ENCODE peak calls at places on chromosomes 11 and 22, in four cellular contexts. Q is IMR-90, E is H1, L is H9. I is an unnamed sample.

GRCh38 chr22:25282346-25282670 is 62.9 kb downstream of the CRYBB2 start:
- DNase-seq in L (no peak), Q (no peak), E (no peak), I (peak; percentile 30)

GRCh38 chr11:123799438-123799837 is 6.7 kb downstream of the OR6M1 start:
- DNase-seq in L (no peak), E (no peak), Q (no peak), I (no peak)

GRCh38 chr11:14973621-14974020 is 1.5 kb upstream of the CALCA start:
- DNase-seq in L (peak; percentile 44), E (peak; percentile 63), Q (peak; percentile 4), I (peak; percentile 51)

GRCh38 chr11:88329563-88330250 is 7.8 kb downstream of the CTSC start:
- DNase-seq in L (no peak), E (no peak), Q (no peak), I (no peak)

GRCh38 chr11:15757299-15757698 is 599.0 kb downstream of the SOX6 start:
- DNase-seq in E (no peak), L (no peak), Q (no peak), I (peak; percentile 17)

GRCh38 chr22:50739279-50739691 is 1.3 kb downstream of the ACR start:
- DNase-seq in Q (no peak), L (peak; percentile 17), E (no peak), I (no peak)

GRCh38 chr11:31822604-31823371 is 11.7 kb upstream of the PAX6 start:
- DNase-seq in L (peak; percentile 50), E (peak; percentile 63), Q (no peak), I (peak; percentile 44)

GRCh38 chr11:27904358-27905055 is 203.4 kb downstream of the KIF18A start:
- DNase-seq in Q (peak; percentile 76), L (no peak), E (no peak), I (no peak)

GRCh38 chr22:20509344-20510047 is 2.1 kb downstream of the MED15 start:
- DNase-seq in L (no peak), E (no peak), Q (peak; percentile 94), I (peak; percentile 80)

GRCh38 chr22:39239561-39240423 is 5.0 kb downstream of the PDGFB start:
- DNase-seq in E (no peak), Q (no peak), L (no peak), I (no peak)

GRCh38 chr11:88175004-88175706 is at the start of gene RAB38:
- DNase-seq in E (peak; percentile 81), L (peak; percentile 91), Q (peak; percentile 21), I (peak; percentile 74)

GRCh38 chr22:35518781-35519180 is 21.9 kb upstream of the RASD2 start:
- DNase-seq in L (no peak), Q (no peak), E (no peak), I (no peak)

GRCh38 chr11:100832851-100833250 is 145.8 kb downstream of the ARHGAP42 start:
- DNase-seq in L (no peak), Q (no peak), E (no peak), I (no peak)

GRCh38 chr22:29456211-29456671 is 17.9 kb downstream of the RFPL1 start:
- DNase-seq in L (no peak), E (no peak), Q (peak; percentile 39), I (peak; percentile 50)

GRCh38 chr22:29470159-29470855 is 9.7 kb upstream of the NEFH start:
- DNase-seq in Q (peak; percentile 24), L (peak; percentile 92), E (peak; percentile 99), I (peak; percentile 92)

GRCh38 chr11:5380740-5381342 is 2.8 kb upstream of the OR51M1 start:
- DNase-seq in E (peak; percentile 70), L (peak; percentile 76), Q (peak; percentile 77), I (peak; percentile 86)

GRCh38 chr22:17230239-17230638 is 11.0 kb upstream of the ADA2 start:
- DNase-seq in E (no peak), Q (no peak), L (no peak), I (no peak)

GRCh38 chr11:111974451-111974850 is 37.3 kb downstream of the DIXDC1 start:
- DNase-seq in L (no peak), E (no peak), Q (no peak), I (no peak)

GRCh38 chr22:42856179-42856864 is 751 bp downstream of the ARFGAP3 start:
- DNase-seq in E (peak; percentile 72), L (no peak), Q (peak; percentile 22), I (peak; percentile 41)

GRCh38 chr22:22076937-22077703 is 94.5 kb upstream of the TOP3B start:
- DNase-seq in E (no peak), L (no peak), Q (peak; percentile 26), I (no peak)

GRCh38 chr22:29243874-29244446 is 23.8 kb downstream of the RHBDD3 start:
- DNase-seq in E (no peak), L (no peak), Q (no peak), I (no peak)

GRCh38 chr22:17396531-17396930 is 27.3 kb downstream of the CECR2 start:
- DNase-seq in L (no peak), E (no peak), Q (no peak), I (no peak)

GRCh38 chr11:2418961-2419360 is 18.4 kb downstream of the TSSC4 start:
- DNase-seq in E (no peak), L (no peak), Q (no peak), I (no peak)

GRCh38 chr11:61610905-61611304 is 30.0 kb upstream of the SYT7 start:
- DNase-seq in E (no peak), L (no peak), Q (no peak), I (no peak)
- H2AK5ac ChIP-seq in E (no peak overlapping the region), L (no peak overlapping the region), Q (no peak overlapping the region), I (no peak overlapping the region)

DNA sequence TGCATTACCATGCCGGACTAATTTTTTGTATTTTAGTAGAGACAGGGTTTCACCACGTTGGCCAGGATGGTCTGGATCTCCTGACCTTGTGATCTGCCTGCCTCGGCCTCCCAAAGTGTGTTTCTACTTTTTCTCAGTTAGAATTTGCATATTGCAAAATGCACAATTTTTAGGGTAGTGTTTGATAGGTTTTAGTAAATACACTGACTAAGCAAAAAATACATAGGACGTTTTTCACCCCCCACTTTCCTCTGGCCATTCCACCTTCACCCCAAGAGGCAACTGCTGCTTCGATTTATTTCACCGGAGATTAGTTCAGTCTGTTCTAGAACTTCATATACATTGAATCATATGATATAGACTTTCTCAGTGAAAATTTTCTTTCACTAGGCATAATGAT is 1269.1 kb downstream of the TBC1D22A start:
- DNase-seq in L (no peak), Q (no peak), E (no peak), I (no peak)
- H3K56ac ChIP-seq in L (no peak overlapping the region), Q (no peak overlapping the region), E (no peak overlapping the region), I (no peak overlapping the region)

GRCh38 chr11:78034623-78035022 is 11.5 kb upstream of the KCTD14 start:
- DNase-seq in E (no peak), Q (no peak), L (no peak), I (no peak)

GRCh38 chr11:78030429-78031325 is 7.6 kb upstream of the KCTD14 start:
- DNase-seq in Q (peak; percentile 50), L (no peak), E (no peak), I (peak; percentile 66)

GRCh38 chr11:78032090-78032489 is 9.0 kb upstream of the KCTD14 start:
- DNase-seq in E (no peak), L (no peak), Q (no peak), I (no peak)

GRCh38 chr11:78033040-78033439 is 10.0 kb upstream of the KCTD14 start:
- DNase-seq in L (no peak), Q (no peak), E (no peak), I (no peak)

GRCh38 chr11:78031629-78032028 is 8.6 kb upstream of the KCTD14 start:
- DNase-seq in Q (no peak), L (no peak), E (no peak), I (no peak)
- H2AK5ac ChIP-seq in Q (no peak overlapping the region), L (no peak overlapping the region), E (no peak overlapping the region), I (no peak overlapping the region)

DNA sequence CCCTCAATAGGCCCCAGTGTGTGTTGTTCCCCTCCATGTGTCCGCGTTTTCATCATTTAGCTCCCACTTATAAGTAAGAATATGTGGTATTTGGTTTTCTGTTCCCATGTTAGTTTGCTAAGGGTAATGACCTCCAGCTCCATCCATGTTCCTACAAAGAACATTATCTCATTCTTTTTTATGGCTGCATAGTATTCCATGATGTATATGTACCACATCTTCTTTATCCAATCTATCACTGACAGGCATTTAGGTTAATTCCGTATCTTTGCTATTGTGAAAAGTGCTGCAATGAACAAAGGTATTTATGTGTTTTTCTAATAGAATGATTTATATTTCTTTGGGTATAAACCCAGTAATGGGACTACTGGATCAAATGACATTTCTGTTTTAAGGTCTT is 42.1 kb downstream of the SLC36A4 start:
- DNase-seq in Q (no peak), L (no peak), E (no peak), I (no peak)
- H3K56ac ChIP-seq in Q (no peak overlapping the region), L (no peak overlapping the region), E (no peak overlapping the region), I (no peak overlapping the region)

DNA sequence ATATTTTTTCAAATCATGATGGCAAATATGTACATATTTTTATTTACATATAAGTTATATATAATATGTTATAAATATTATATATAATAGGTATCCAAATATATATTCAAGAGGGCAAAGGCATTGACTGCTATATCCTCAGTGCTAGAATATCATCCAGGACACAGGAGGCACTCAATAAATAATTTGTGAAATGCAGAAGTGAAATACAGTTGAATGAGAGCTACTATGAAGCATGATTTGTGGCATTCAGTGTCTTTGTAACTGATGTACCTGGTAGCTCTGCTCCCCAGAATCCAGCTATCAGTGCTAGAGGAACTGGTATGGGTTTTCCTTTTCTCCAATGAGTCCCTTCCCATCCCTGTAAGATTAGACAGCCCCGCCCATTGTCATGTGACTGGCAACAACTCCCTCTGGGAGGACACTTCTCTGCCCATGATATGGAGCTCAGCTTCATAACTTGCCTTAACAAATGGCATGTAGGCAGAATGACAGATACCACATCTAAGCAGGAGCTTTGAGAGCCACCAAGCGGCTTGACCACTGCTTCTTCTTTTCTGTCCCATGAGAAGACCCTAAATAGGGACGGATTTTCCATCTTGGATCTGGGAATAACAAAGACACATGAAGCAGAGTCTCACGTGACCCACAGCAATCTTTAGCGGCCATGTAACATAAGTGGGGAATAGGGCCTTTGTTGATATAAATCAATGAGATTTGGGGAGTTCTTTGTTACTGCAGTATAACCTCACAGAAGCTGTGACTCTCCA is 10.2 kb upstream of the CD82 start:
- DNase-seq in L (no peak), Q (no peak), E (no peak), I (no peak)
- H2AK5ac ChIP-seq in L (no peak overlapping the region), Q (no peak overlapping the region), E (no peak overlapping the region), I (no peak overlapping the region)

DNA sequence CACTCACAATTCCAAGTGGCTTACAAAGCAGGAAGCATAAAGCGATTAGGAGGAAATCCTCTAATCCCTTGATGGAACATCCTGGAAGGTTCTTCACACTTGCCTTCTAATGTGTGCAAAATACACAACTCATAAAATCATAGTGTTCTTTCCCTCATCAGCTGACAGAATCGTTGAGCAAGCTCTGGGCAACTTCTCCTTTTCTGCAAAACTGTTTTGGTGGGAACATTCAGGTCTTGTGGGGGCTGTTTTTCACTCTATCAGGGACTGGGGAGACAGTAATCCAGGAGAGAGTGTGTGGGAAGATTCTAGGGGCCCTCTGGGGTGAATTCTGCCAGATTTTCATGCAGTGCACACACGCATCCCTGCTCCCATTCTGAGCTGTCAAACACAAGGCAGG is 53.2 kb downstream of the IRAG1 start:
- DNase-seq in Q (no peak), E (no peak), L (no peak), I (no peak)
- H3K56ac ChIP-seq in Q (no peak overlapping the region), E (no peak overlapping the region), L (no peak overlapping the region), I (no peak overlapping the region)

GRCh38 chr22:32971252-32971651 is 86.9 kb downstream of the SYN3 start:
- DNase-seq in E (no peak), Q (no peak), L (no peak), I (no peak)

GRCh38 chr22:32964411-32965057 is 93.6 kb downstream of the SYN3 start:
- DNase-seq in Q (no peak), E (no peak), L (no peak), I (no peak)

GRCh38 chr22:32967285-32968101 is 90.7 kb downstream of the SYN3 start:
- DNase-seq in L (no peak), Q (no peak), E (no peak), I (no peak)

GRCh38 chr22:32969502-32969901 is 88.7 kb downstream of the SYN3 start:
- DNase-seq in E (no peak), L (no peak), Q (no peak), I (no peak)
- H2AK5ac ChIP-seq in E (no peak overlapping the region), L (no peak overlapping the region), Q (no peak overlapping the region), I (no peak overlapping the region)